ENCODE peak calls at places on chromosomes 5 and 9, in five cellular contexts. R is BJ, V is A549, N is sigmoid colon, M is HFF-Myc. L is an unnamed sample.

GRCh38 chr5:60699549-60700346 is at the start of gene DEPDC1B:
- DNase-seq in M (peak), V (peak), R (peak), N (peak), L (peak)

GRCh38 chr5:91272858-91273257 is 110.3 kb downstream of the ARRDC3 start:
- DNase-seq in N (no peak), M (no peak), V (no peak), R (no peak), L (no peak)

GRCh38 chr9:95477441-95477840 is 39.3 kb downstream of the PTCH1 start:
- DNase-seq in R (no peak), N (no peak), M (no peak), V (no peak), L (no peak)

GRCh38 chr5:148732692-148733091 is 78.4 kb upstream of the HTR4 start:
- DNase-seq in M (no peak), N (no peak), V (no peak), R (no peak), L (no peak)

GRCh38 chr5:92086059-92086811 is 703.1 kb upstream of the ARRDC3 start:
- DNase-seq in M (no peak), V (no peak), R (no peak), N (no peak), L (no peak)

GRCh38 chr5:65943771-65944170 is 17.4 kb downstream of the ERBIN start:
- DNase-seq in N (no peak), R (no peak), M (no peak), V (no peak), L (no peak)

GRCh38 chr5:131322926-131323325 is 59.1 kb downstream of the CDC42SE2 start:
- DNase-seq in V (no peak), R (no peak), M (no peak), N (no peak), L (no peak)

GRCh38 chr9:80285325-80285724 is 713.6 kb downstream of the TLE4 start:
- DNase-seq in V (no peak), M (no peak), N (no peak), R (no peak), L (no peak)

GRCh38 chr9:123656565-123656964 is 273.4 kb downstream of the DENND1A start:
- DNase-seq in M (no peak), N (no peak), V (no peak), R (peak), L (no peak)

GRCh38 chr5:34580983-34581382 is 75.1 kb upstream of the RAI14 start:
- DNase-seq in N (no peak), M (no peak), R (no peak), V (no peak), L (no peak)

GRCh38 chr5:131640043-131640856 is 5.2 kb upstream of the RAPGEF6 start:
- DNase-seq in R (no peak), N (no peak), M (no peak), V (no peak), L (no peak)

GRCh38 chr5:135066781-135067430 is 32.9 kb upstream of the PITX1 start:
- DNase-seq in R (no peak), N (peak), V (no peak), M (no peak), L (no peak)

GRCh38 chr5:141695627-141696180 is 13.7 kb upstream of the ARAP3 start:
- DNase-seq in V (no peak), N (no peak), M (no peak), R (no peak), L (no peak)

GRCh38 chr9:75265525-75265972 is 177.2 kb downstream of the OSTF1 start:
- DNase-seq in R (no peak), N (no peak), V (peak), M (peak), L (no peak)

GRCh38 chr5:178208540-178209227 is 4.4 kb downstream of the HNRNPAB start:
- DNase-seq in V (peak), R (no peak), N (peak), M (no peak), L (no peak)

GRCh38 chr9:129867138-129868032 is 32.1 kb downstream of the USP20 start:
- DNase-seq in R (no peak), M (no peak), N (no peak), V (no peak), L (no peak)

GRCh38 chr5:81787843-81788242 is 36.9 kb upstream of the SSBP2 start:
- DNase-seq in N (peak), M (peak), R (peak), V (no peak), L (peak)

GRCh38 chr9:21585756-21586752 is 103.9 kb upstream of the IFNE start:
- DNase-seq in R (no peak), N (no peak), M (no peak), V (no peak), L (no peak)
- TF ChIP-seq CTCF in R (peak), N (no peak), M (peak), V (peak), L (peak)

GRCh38 chr5:151219138-151219537 is 4.8 kb downstream of the CCDC69 start:
- DNase-seq in V (no peak), N (peak), R (no peak), M (no peak), L (no peak)

GRCh38 chr5:151221574-151221973 is 2.3 kb downstream of the CCDC69 start:
- DNase-seq in V (no peak), N (no peak), M (no peak), R (no peak), L (no peak)

GRCh38 chr5:151218177-151218576 is 5.7 kb downstream of the CCDC69 start:
- DNase-seq in N (peak), V (no peak), M (no peak), R (no peak), L (no peak)

GRCh38 chr5:151222054-151222768 is 1.7 kb downstream of the CCDC69 start:
- DNase-seq in V (no peak), R (no peak), M (no peak), N (peak), L (no peak)

DNA sequence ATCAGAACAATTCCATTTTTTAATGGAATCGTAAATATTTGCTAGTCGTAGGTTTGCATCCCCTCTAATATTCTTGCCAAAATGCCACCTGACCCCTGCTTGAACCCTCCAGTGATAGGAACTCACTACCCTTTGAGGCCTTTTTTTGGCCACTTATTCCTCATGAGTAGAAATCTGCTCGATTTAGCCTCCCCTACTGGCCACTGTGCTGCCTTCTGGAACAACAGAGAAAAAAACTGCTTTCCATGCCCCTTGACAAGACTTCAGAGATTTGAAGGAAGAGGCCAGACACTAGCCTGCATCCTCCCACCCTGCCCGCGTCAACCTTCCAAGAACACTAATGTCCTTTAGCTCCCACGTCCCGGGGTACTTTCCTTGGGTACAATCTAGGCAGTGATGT is 4.1 kb downstream of the CCDC69 start:
- DNase-seq in M (no peak), N (no peak), V (no peak), R (no peak), L (no peak)
- TF ChIP-seq CTCF in M (no peak), N (no peak), V (no peak), R (peak), L (no peak)

DNA sequence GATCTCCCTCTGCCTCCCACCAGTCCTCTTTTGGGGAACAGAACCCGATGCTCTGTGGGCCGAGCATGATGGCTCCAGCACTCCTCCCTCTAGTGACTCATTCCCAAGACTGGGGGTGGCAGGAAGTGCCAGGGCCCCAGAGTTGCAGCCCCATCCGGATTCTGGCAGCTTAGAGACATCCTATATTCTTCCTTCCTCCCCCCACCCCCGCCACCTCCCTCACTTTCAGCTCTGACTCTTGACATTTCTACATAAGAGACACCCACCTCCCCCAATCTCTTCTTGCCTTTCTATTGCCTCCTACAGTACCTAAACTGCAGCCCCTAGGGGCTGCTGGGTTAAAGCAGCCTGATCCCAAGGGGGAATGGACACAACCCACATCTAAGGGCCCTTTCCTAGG is 47.1 kb upstream of the MATR3 start:
- DNase-seq in M (no peak), N (no peak), V (no peak), R (no peak), L (no peak)
- TF ChIP-seq CTCF in M (no peak), N (no peak), V (no peak), R (no peak), L (no peak)

DNA sequence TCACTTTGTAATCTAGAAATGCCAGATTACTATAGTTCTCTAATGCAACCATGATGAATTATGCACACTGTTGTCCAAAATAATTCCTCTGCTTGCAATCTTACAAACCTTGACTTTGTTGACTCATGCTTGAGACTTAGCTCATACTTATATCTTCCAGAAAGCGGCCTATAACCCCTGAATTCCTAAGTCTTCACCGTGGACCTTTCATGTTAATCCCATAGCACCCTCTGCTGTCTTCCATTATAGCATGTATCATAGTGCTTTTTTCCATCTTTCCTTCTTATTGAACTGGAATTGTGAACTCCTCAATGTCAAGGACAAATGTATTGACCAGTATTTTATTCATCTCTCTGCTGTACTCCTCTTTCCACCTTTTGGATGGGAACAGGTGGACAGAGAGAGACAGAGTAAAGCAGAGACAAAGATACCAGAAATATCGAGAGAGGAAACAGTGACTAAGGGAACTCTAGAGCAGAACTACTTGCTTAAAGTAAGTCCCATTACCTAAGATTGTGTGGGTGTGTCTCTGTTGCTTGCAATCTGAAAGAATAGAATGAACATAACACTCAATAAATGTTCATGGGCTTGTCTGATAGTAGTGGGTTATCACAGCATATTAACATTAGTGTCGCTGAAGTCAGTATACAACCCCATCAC is 110.0 kb downstream of the LURAP1L start:
- DNase-seq in V (peak), M (no peak), R (peak), N (no peak), L (peak)
- TF ChIP-seq CTCF in V (peak), M (peak), R (peak), N (peak), L (peak)

DNA sequence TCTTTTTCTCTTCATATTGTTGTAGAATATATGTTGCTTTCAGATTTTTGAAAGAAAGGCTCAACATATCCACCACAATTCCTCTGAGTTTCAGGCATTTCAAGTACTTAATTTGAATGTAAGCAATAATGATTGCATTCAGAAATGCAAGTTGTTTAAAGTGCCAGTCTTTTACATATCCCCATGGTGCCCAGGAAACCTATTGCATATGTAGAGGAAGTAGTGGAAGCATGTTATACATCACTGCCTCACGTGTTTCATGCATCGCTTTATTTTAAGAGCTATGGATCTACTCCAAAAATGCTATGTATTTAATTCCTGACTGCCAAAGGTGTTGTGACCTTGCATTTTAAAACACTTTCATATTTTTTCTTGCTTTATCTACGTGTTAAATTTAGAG is 28.1 kb downstream of the CPEB4 start:
- DNase-seq in R (no peak), M (no peak), V (no peak), N (no peak), L (no peak)
- TF ChIP-seq CTCF in R (no peak), M (no peak), V (no peak), N (no peak), L (no peak)

DNA sequence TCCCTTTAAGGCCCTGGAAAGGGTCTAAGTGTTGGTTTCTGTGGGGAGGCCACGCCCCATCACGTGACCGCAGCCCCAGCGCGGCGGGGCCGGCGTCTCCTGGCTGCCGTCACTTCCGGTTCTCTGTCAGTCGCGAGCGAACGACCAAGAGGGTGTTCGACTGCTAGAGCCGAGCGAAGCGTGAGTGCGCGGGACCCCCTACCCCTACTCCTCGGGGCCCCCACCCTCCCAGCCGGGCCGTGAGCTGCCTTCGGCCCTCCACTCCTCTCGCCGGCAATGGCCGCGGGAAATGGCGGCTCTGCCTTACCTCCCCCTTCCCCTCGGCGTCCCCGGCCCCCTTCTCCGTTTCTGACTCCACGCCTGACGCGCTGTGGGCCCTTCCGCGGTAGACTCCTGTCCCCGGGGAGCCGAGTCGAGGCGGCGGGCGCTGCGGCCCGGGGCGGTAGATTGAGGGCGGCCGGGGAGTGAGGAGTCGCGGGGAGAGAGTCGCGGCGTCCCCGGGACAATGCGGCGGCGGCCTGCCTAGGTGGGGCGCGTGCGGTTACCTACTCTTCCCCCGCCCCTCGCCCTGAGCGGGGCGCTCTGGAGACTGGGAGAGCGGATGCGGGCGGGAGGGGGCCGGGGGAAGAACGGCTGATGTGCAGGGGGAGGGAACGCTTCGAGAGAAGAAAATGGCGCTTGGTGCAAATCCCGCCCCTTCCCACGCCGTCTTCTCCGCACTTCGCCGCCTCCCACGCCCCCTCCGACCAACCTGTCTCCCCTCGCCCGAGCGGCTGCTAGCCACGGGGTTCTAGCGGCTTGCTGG is at the start of gene SUB1:
- DNase-seq in V (peak), R (peak), M (peak), N (peak), L (peak)
- TF ChIP-seq CTCF in V (peak), R (peak), M (no peak), N (no peak), L (no peak)

L was measured in AG09319.